ENCODE peak calls at places on chromosome 1, in ten cellular contexts. A, P, G, N, I, V, R, T, D and E are unnamed samples.

GRCh38 chr1:206953626-206954025 is 7.4 kb upstream of the PIGR start:
- DNase-seq in A (no peak), P (no peak), G (no peak), N (no peak), I (no peak), V (no peak), R (no peak), T (no peak), D (no peak), E (no peak)

GRCh38 chr1:40855513-40855912 is 6.7 kb downstream of the CITED4 start:
- DNase-seq in A (peak; percentile 29), P (no peak), G (no peak), N (no peak), I (peak; percentile 31), V (no peak), R (no peak), T (no peak), D (no peak), E (no peak)

GRCh38 chr1:68141801-68142440 is 90.4 kb downstream of the WLS start:
- DNase-seq in A (no peak), P (no peak), G (no peak), N (no peak), I (no peak), V (no peak), R (no peak), T (no peak), D (no peak), E (peak; percentile 42)

GRCh38 chr1:27074175-27074780 is 61.6 kb upstream of the TENT5B start:
- DNase-seq in A (no peak), P (no peak), G (no peak), N (peak; percentile 55), I (no peak), V (peak; percentile 29), R (no peak), T (peak; percentile 96), D (no peak), E (no peak)

GRCh38 chr1:219304227-219305226 is 130.8 kb downstream of the LYPLAL1 start:
- DNase-seq in A (no peak), P (no peak), G (no peak), N (peak; percentile 66), I (no peak), V (no peak), R (no peak), T (no peak), D (no peak), E (peak; percentile 12)

GRCh38 chr1:30129421-30130055 is 593.8 kb downstream of the MATN1 start:
- DNase-seq in A (no peak), P (no peak), G (no peak), N (no peak), I (no peak), V (no peak), R (no peak), T (no peak), D (no peak), E (no peak)

GRCh38 chr1:218380125-218380977 is 35.2 kb downstream of the TGFB2 start:
- DNase-seq in A (no peak), P (no peak), G (no peak), N (peak; percentile 33), I (no peak), V (no peak), R (no peak), T (no peak), D (peak; percentile 30), E (peak; percentile 87)

GRCh38 chr1:203672354-203672753 is 45.7 kb downstream of the ATP2B4 start:
- DNase-seq in A (peak; percentile 50), P (peak; percentile 71), G (no peak), N (peak; percentile 60), I (no peak), V (no peak), R (no peak), T (no peak), D (peak; percentile 72), E (no peak)

GRCh38 chr1:61337471-61337870 is 255.1 kb downstream of the NFIA start:
- DNase-seq in A (no peak), P (no peak), G (no peak), N (no peak), I (no peak), V (no peak), R (no peak), T (no peak), D (no peak), E (no peak)

GRCh38 chr1:208149776-208150514 is 94.2 kb downstream of the PLXNA2 start:
- DNase-seq in A (peak; percentile 38), P (no peak), G (no peak), N (no peak), I (no peak), V (no peak), R (no peak), T (no peak), D (no peak), E (no peak)

GRCh38 chr1:20200966-20201365 is 14.6 kb upstream of the PLA2G2C start:
- DNase-seq in A (no peak), P (no peak), G (no peak), N (no peak), I (no peak), V (no peak), R (no peak), T (no peak), D (no peak), E (no peak)

GRCh38 chr1:21494196-21494595 is 15.0 kb upstream of the ALPL start:
- DNase-seq in A (no peak), P (no peak), G (no peak), N (no peak), I (no peak), V (no peak), R (no peak), T (no peak), D (no peak), E (no peak)

GRCh38 chr1:32208463-32208862 is 426 bp upstream of the DCDC2B start:
- DNase-seq in A (no peak), P (no peak), G (no peak), N (no peak), I (no peak), V (no peak), R (no peak), T (no peak), D (no peak), E (no peak)

GRCh38 chr1:44870096-44870495 is 27.0 kb upstream of the PTCH2 start:
- DNase-seq in A (no peak), P (no peak), G (no peak), N (no peak), I (no peak), V (no peak), R (no peak), T (no peak), D (no peak), E (no peak)

GRCh38 chr1:214248294-214249082 is 32.5 kb upstream of the SMYD2 start:
- DNase-seq in A (no peak), P (no peak), G (no peak), N (peak; percentile 36), I (no peak), V (no peak), R (no peak), T (no peak), D (no peak), E (no peak)

GRCh38 chr1:94746635-94747525 is 73.3 kb upstream of the SLC44A3 start:
- DNase-seq in A (peak; percentile 17), P (no peak), G (no peak), N (no peak), I (no peak), V (peak; percentile 77), R (no peak), T (no peak), D (peak; percentile 41), E (no peak)

GRCh38 chr1:25469177-25469576 is 38.5 kb downstream of the MACO1 start:
- DNase-seq in A (no peak), P (no peak), G (no peak), N (peak; percentile 77), I (no peak), V (no peak), R (no peak), T (no peak), D (no peak), E (no peak)

GRCh38 chr1:54152696-54153095 is at the start of gene CDCP2:
- DNase-seq in A (no peak), P (no peak), G (no peak), N (no peak), I (no peak), V (no peak), R (no peak), T (no peak), D (no peak), E (no peak)

GRCh38 chr1:43612406-43612805 is 37.5 kb upstream of the KDM4A start:
- DNase-seq in A (no peak), P (no peak), G (no peak), N (no peak), I (no peak), V (peak; percentile 30), R (no peak), T (no peak), D (no peak), E (no peak)

GRCh38 chr1:46749403-46749802 is 30.5 kb upstream of the EFCAB14 start:
- DNase-seq in A (no peak), P (no peak), G (no peak), N (no peak), I (no peak), V (no peak), R (no peak), T (no peak), D (no peak), E (no peak)

GRCh38 chr1:64282353-64282752 is 78.9 kb downstream of the UBE2U start:
- DNase-seq in A (no peak), P (no peak), G (no peak), N (no peak), I (no peak), V (no peak), R (peak; percentile 1), T (no peak), D (no peak), E (no peak)

GRCh38 chr1:11839727-11840705 is 7.6 kb downstream of the NPPA start:
- DNase-seq in A (no peak), P (no peak), G (no peak), N (no peak), I (no peak), V (peak; percentile 54), R (no peak), T (no peak), D (peak; percentile 38), E (no peak)

GRCh38 chr1:11645670-11646265 is 8.5 kb downstream of the FBXO2 start:
- DNase-seq in A (peak; percentile 92), P (peak; percentile 51), G (peak; percentile 58), N (peak; percentile 62), I (peak; percentile 78), V (peak; percentile 91), R (peak; percentile 78), T (peak; percentile 60), D (peak; percentile 87), E (peak; percentile 80)

GRCh38 chr1:53278294-53278693 is 40.0 kb upstream of the MAGOH start:
- DNase-seq in A (peak; percentile 81), P (peak; percentile 54), G (peak; percentile 48), N (peak; percentile 23), I (peak; percentile 52), V (peak; percentile 77), R (peak; percentile 7), T (no peak), D (peak; percentile 49), E (peak; percentile 51)

GRCh38 chr1:84862810-84863251 is 30.2 kb downstream of the LPAR3 start:
- DNase-seq in A (no peak), P (no peak), G (no peak), N (no peak), I (no peak), V (no peak), R (no peak), T (no peak), D (no peak), E (no peak)

GRCh38 chr1:230390371-230390770 is 35.8 kb downstream of the PGBD5 start:
- DNase-seq in A (no peak), P (no peak), G (no peak), N (no peak), I (no peak), V (no peak), R (no peak), T (no peak), D (no peak), E (no peak)

GRCh38 chr1:206717237-206717989 is 32.7 kb downstream of the MAPKAPK2 start:
- DNase-seq in A (no peak), P (no peak), G (no peak), N (no peak), I (no peak), V (no peak), R (no peak), T (peak; percentile 78), D (no peak), E (no peak)

GRCh38 chr1:223731076-223731770 is 18.9 kb downstream of the CAPN2 start:
- DNase-seq in A (no peak), P (peak; percentile 70), G (no peak), N (peak; percentile 87), I (no peak), V (peak; percentile 94), R (peak; percentile 38), T (no peak), D (peak; percentile 86), E (no peak)